ENCODE peak calls at places on chromosomes 4 and X, in six cellular contexts. Q, P, F, V, W and C are unnamed samples.

GRCh38 chrX:133838761-133839676 is 146.4 kb downstream of the GPC3 start:
- DNase-seq in Q (peak; percentile 28), P (peak; percentile 36), F (peak; percentile 43), V (peak; percentile 93), W (peak; percentile 3), C (peak; percentile 48)

GRCh38 chr4:6856391-6856790 is 53.2 kb upstream of the TBC1D14 start:
- DNase-seq in Q (no peak), P (no peak), F (no peak), V (no peak), W (no peak), C (no peak)

GRCh38 chrX:97539970-97540519 is 656.3 kb downstream of the RPA4 start:
- DNase-seq in Q (peak; percentile 2), P (no peak), F (no peak), V (no peak), W (no peak), C (no peak)

GRCh38 chr4:174402470-174403176 is 118.9 kb downstream of the CEP44 start:
- DNase-seq in Q (no peak), P (no peak), F (no peak), V (peak; percentile 91), W (no peak), C (peak; percentile 16)

GRCh38 chr4:168757500-168757899 is 252.6 kb downstream of the CBR4 start:
- DNase-seq in Q (no peak), P (no peak), F (no peak), V (no peak), W (no peak), C (no peak)

GRCh38 chrX:39730671-39731389 is 366.9 kb downstream of the BCOR start:
- DNase-seq in Q (peak; percentile 88), P (peak; percentile 21), F (peak; percentile 92), V (peak; percentile 94), W (peak; percentile 60), C (peak; percentile 94)

GRCh38 chr4:107930821-107931774 is at the start of gene CYP2U1:
- DNase-seq in Q (peak; percentile 67), P (peak; percentile 84), F (peak; percentile 92), V (peak; percentile 92), W (peak; percentile 67), C (peak; percentile 83)

GRCh38 chr4:124018383-124019317 is 622.1 kb downstream of the SPRY1 start:
- DNase-seq in Q (peak; percentile 37), P (no peak), F (no peak), V (peak; percentile 66), W (no peak), C (peak; percentile 77)

GRCh38 chrX:9311411-9312160 is 153.3 kb upstream of the TBL1X start:
- DNase-seq in Q (peak; percentile 37), P (no peak), F (no peak), V (no peak), W (no peak), C (peak; percentile 49)

GRCh38 chr4:6687947-6688878 is 5.5 kb upstream of the S100P start:
- DNase-seq in Q (no peak), P (no peak), F (peak; percentile 58), V (peak; percentile 49), W (no peak), C (no peak)

GRCh38 chr4:101102114-101102752 is 245.1 kb downstream of the PPP3CA start:
- DNase-seq in Q (peak; percentile 87), P (no peak), F (no peak), V (no peak), W (no peak), C (no peak)

GRCh38 chr4:78652282-78652876 is 100.8 kb downstream of the ANXA3 start:
- DNase-seq in Q (no peak), P (no peak), F (no peak), V (no peak), W (no peak), C (no peak)

GRCh38 chr4:29581469-29581868 is 1138.7 kb upstream of the PCDH7 start:
- DNase-seq in Q (peak; percentile 31), P (no peak), F (no peak), V (no peak), W (no peak), C (no peak)

GRCh38 chr4:8198906-8199593 is at the start of gene SH3TC1:
- DNase-seq in Q (peak; percentile 86), P (no peak), F (no peak), V (no peak), W (no peak), C (peak; percentile 94)

GRCh38 chr4:36208884-36209473 is 35.3 kb downstream of the ARAP2 start:
- DNase-seq in Q (no peak), P (no peak), F (no peak), V (no peak), W (no peak), C (no peak)

GRCh38 chrX:134646170-134646569 is 12.1 kb downstream of the PLAC1 start:
- DNase-seq in Q (no peak), P (no peak), F (no peak), V (no peak), W (no peak), C (no peak)

GRCh38 chr4:46594658-46595057 is 204.7 kb upstream of the GABRA2 start:
- DNase-seq in Q (no peak), P (no peak), F (no peak), V (no peak), W (no peak), C (no peak)

GRCh38 chrX:50677789-50678188 is 136.2 kb downstream of the SHROOM4 start:
- DNase-seq in Q (no peak), P (no peak), F (no peak), V (no peak), W (no peak), C (no peak)

GRCh38 chr4:182521006-182521405 is 277.8 kb downstream of the TENM3 start:
- DNase-seq in Q (no peak), P (no peak), F (no peak), V (peak; percentile 26), W (no peak), C (no peak)
- H2BK15ac ChIP-seq in Q (no peak overlapping the region), P (no peak overlapping the region), F (no peak overlapping the region), V (no peak overlapping the region), W (no peak overlapping the region), C (no peak overlapping the region)

GRCh38 chr4:182294436-182294835 is 51.2 kb downstream of the TENM3 start:
- DNase-seq in Q (no peak), P (no peak), F (no peak), V (peak; percentile 14), W (no peak), C (no peak)

GRCh38 chr4:182292657-182293056 is 49.5 kb downstream of the TENM3 start:
- DNase-seq in Q (no peak), P (no peak), F (no peak), V (no peak), W (no peak), C (no peak)

GRCh38 chr4:182291597-182291996 is 48.4 kb downstream of the TENM3 start:
- DNase-seq in Q (no peak), P (no peak), F (no peak), V (no peak), W (no peak), C (no peak)

GRCh38 chr4:182297659-182298058 is 54.5 kb downstream of the TENM3 start:
- DNase-seq in Q (peak; percentile 80), P (no peak), F (no peak), V (peak; percentile 38), W (no peak), C (peak; percentile 18)

DNA sequence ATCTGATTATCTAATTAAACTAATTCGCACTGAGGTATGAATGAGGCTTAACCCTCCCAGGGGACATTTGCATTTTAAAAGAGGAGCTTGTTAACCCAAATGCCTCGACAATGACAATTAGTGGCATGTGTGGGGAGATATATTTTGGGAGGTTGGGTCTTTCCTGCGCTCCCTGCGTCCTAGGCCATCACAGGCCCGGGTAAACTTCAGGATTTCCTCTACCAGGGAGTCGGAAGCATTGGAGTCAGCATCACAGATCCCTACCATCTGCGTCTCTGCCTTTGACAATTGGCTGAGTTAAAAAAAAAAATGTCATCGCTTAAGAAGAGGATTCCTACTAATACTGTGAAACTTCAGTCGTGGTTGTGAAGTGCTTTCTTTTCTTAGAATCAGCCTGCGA is 50.6 kb downstream of the TENM3 start:
- DNase-seq in Q (no peak), P (no peak), F (peak; percentile 30), V (peak; percentile 52), W (no peak), C (no peak)
- H3K23ac ChIP-seq in Q (no peak overlapping the region), P (no peak overlapping the region), F (no peak overlapping the region), V (no peak overlapping the region), W (no peak overlapping the region), C (no peak overlapping the region)

GRCh38 chr4:152036626-152037025 is 275.8 kb upstream of the GATB start:
- DNase-seq in Q (peak; percentile 47), P (no peak), F (no peak), V (no peak), W (no peak), C (no peak)

GRCh38 chr4:152041304-152041703 is 280.5 kb upstream of the GATB start:
- DNase-seq in Q (no peak), P (no peak), F (no peak), V (no peak), W (no peak), C (no peak)

GRCh38 chr4:152038238-152038637 is 277.4 kb upstream of the GATB start:
- DNase-seq in Q (peak; percentile 90), P (no peak), F (no peak), V (no peak), W (no peak), C (peak; percentile 88)

GRCh38 chr4:152037435-152037834 is 276.6 kb upstream of the GATB start:
- DNase-seq in Q (no peak), P (no peak), F (no peak), V (no peak), W (no peak), C (no peak)

DNA sequence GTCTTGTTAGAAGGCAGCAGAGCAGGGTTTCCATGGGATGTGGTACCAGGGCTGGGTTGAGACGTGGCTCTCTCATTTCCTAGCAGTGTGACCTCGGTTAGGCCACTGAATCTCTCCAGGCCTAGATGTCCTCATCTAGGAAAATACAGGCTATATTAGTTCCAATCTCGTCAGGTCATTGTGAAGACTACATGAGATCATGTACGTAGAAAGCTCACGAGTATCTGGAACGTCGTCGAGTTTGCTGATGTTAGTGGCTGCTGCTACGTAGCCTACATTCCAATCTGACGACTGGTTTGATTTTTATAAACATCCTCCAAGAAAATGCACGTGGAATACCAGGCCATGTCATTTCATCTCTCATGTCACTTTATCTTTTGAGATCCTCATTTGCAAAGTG is 278.3 kb upstream of the GATB start:
- DNase-seq in Q (peak; percentile 98), P (no peak), F (no peak), V (peak; percentile 43), W (no peak), C (peak; percentile 99)
- H2BK15ac ChIP-seq in Q (peak overlapping the region; percentile 87), P (no peak overlapping the region), F (no peak overlapping the region), V (no peak overlapping the region), W (no peak overlapping the region), C (no peak overlapping the region)

GRCh38 chr4:40204507-40205258 is 7.9 kb downstream of the RHOH start:
- DNase-seq in Q (no peak), P (no peak), F (no peak), V (no peak), W (no peak), C (no peak)
- H3K23ac ChIP-seq in Q (no peak overlapping the region), P (no peak overlapping the region), F (no peak overlapping the region), V (no peak overlapping the region), W (no peak overlapping the region), C (no peak overlapping the region)

GRCh38 chr4:42843694-42844093 is 48.8 kb upstream of the GRXCR1 start:
- DNase-seq in Q (no peak), P (no peak), F (no peak), V (no peak), W (no peak), C (no peak)
- H2BK15ac ChIP-seq in Q (no peak overlapping the region), P (no peak overlapping the region), F (no peak overlapping the region), V (no peak overlapping the region), W (no peak overlapping the region), C (no peak overlapping the region)